ENCODE peak calls at places on chromosomes 1 and 21, in eight cellular contexts. One of them, this sample, is unnamed.

GRCh38 chr1:15137807-15138206 is 15.7 kb upstream of the TMEM51 start:
- DNase-seq in activated CD8-positive, alpha-beta memory T cell treated with anti-CD3 and anti-CD28 coated beads for 4 hours: no peak
- DNase-seq in caudate nucleus: no peak
- DNase-seq in AG10803: no peak
- DNase-seq in cardiac fibroblast: no peak
- DNase-seq in NCI-H1092: no peak
- DNase-seq in aorta: peak; percentile 55
- DNase-seq in SK-MEL-5: no peak
- DNase-seq in this sample: no peak

GRCh38 chr1:23449918-23450317 is 25.4 kb upstream of the TCEA3 start:
- DNase-seq in cardiac fibroblast: no peak
- DNase-seq in caudate nucleus: no peak
- DNase-seq in AG10803: no peak
- DNase-seq in aorta: no peak
- DNase-seq in NCI-H1092: no peak
- DNase-seq in SK-MEL-5: no peak
- DNase-seq in activated CD8-positive, alpha-beta memory T cell treated with anti-CD3 and anti-CD28 coated beads for 4 hours: no peak
- DNase-seq in this sample: no peak

GRCh38 chr21:45276620-45277019 is 11.1 kb downstream of the POFUT2 start:
- DNase-seq in activated CD8-positive, alpha-beta memory T cell treated with anti-CD3 and anti-CD28 coated beads for 4 hours: no peak
- DNase-seq in aorta: no peak
- DNase-seq in cardiac fibroblast: no peak
- DNase-seq in SK-MEL-5: no peak
- DNase-seq in AG10803: no peak
- DNase-seq in caudate nucleus: no peak
- DNase-seq in NCI-H1092: no peak
- DNase-seq in this sample: no peak

GRCh38 chr1:6509603-6510291 is 18.3 kb upstream of the PLEKHG5 start:
- DNase-seq in cardiac fibroblast: no peak
- DNase-seq in AG10803: no peak
- DNase-seq in caudate nucleus: no peak
- DNase-seq in NCI-H1092: no peak
- DNase-seq in activated CD8-positive, alpha-beta memory T cell treated with anti-CD3 and anti-CD28 coated beads for 4 hours: no peak
- DNase-seq in SK-MEL-5: no peak
- DNase-seq in aorta: no peak
- DNase-seq in this sample: no peak

GRCh38 chr21:25879203-25879602 is 144.4 kb downstream of the GABPA start:
- DNase-seq in caudate nucleus: no peak
- DNase-seq in SK-MEL-5: no peak
- DNase-seq in AG10803: no peak
- DNase-seq in activated CD8-positive, alpha-beta memory T cell treated with anti-CD3 and anti-CD28 coated beads for 4 hours: no peak
- DNase-seq in NCI-H1092: no peak
- DNase-seq in aorta: no peak
- DNase-seq in cardiac fibroblast: no peak
- DNase-seq in this sample: no peak

GRCh38 chr21:44780767-44781459 is 20.7 kb downstream of the UBE2G2 start:
- DNase-seq in SK-MEL-5: no peak
- DNase-seq in AG10803: no peak
- DNase-seq in NCI-H1092: no peak
- DNase-seq in activated CD8-positive, alpha-beta memory T cell treated with anti-CD3 and anti-CD28 coated beads for 4 hours: no peak
- DNase-seq in aorta: no peak
- DNase-seq in cardiac fibroblast: no peak
- DNase-seq in caudate nucleus: no peak
- DNase-seq in this sample: no peak

GRCh38 chr1:76234061-76234460 is 159.5 kb downstream of the ST6GALNAC3 start:
- DNase-seq in SK-MEL-5: peak; percentile 38
- DNase-seq in cardiac fibroblast: no peak
- DNase-seq in activated CD8-positive, alpha-beta memory T cell treated with anti-CD3 and anti-CD28 coated beads for 4 hours: no peak
- DNase-seq in AG10803: no peak
- DNase-seq in aorta: no peak
- DNase-seq in caudate nucleus: no peak
- DNase-seq in NCI-H1092: no peak
- DNase-seq in this sample: no peak

GRCh38 chr1:101205457-101205856 is 31.4 kb upstream of the S1PR1 start:
- DNase-seq in cardiac fibroblast: no peak
- DNase-seq in aorta: no peak
- DNase-seq in SK-MEL-5: no peak
- DNase-seq in caudate nucleus: no peak
- DNase-seq in activated CD8-positive, alpha-beta memory T cell treated with anti-CD3 and anti-CD28 coated beads for 4 hours: no peak
- DNase-seq in AG10803: no peak
- DNase-seq in NCI-H1092: no peak
- DNase-seq in this sample: no peak

This sample was measured in activated naive CD4-positive, alpha-beta T cell.